ENCODE peak calls at places on chromosomes 5 and 9, in six cellular contexts. K is HCT116, I is OCI-LY7, G is hepatocyte, S is GM23248, U is neural progenitor cell. R is an unnamed sample.

GRCh38 chr9:91837982-91838731 is 111.9 kb downstream of the ROR2 start:
- DNase-seq in I (no peak), U (no peak), S (peak; percentile 46), K (peak; percentile 63), G (peak; percentile 77), R (no peak)

GRCh38 chr5:133128066-133128465 is 76.3 kb downstream of the HSPA4 start:
- DNase-seq in K (no peak), I (no peak), G (no peak), U (no peak), S (no peak), R (no peak)

GRCh38 chr9:6805532-6805931 is 47.8 kb downstream of the KDM4C start:
- DNase-seq in K (no peak), S (peak; percentile 80), G (no peak), U (no peak), I (no peak), R (no peak)

GRCh38 chr5:57989378-57989777 is 470.5 kb downstream of the PLK2 start:
- DNase-seq in S (peak; percentile 41), K (no peak), U (no peak), I (no peak), G (peak; percentile 34), R (no peak)

GRCh38 chr9:29625292-29625731 is 2052.0 kb upstream of the C9orf72 start:
- DNase-seq in G (no peak), S (no peak), U (no peak), K (no peak), I (no peak), R (no peak)

GRCh38 chr9:21477466-21477865 is 4.6 kb downstream of the IFNE start:
- DNase-seq in G (no peak), U (no peak), S (no peak), I (no peak), K (no peak), R (no peak)

GRCh38 chr5:126846344-126846743 is 69.4 kb downstream of the LMNB1 start:
- DNase-seq in S (peak; percentile 48), U (no peak), K (no peak), G (no peak), I (no peak), R (peak; percentile 56)

GRCh38 chr5:140647042-140647341 is 438 bp downstream of the NDUFA2 start:
- DNase-seq in S (peak; percentile 54), K (no peak), G (peak; percentile 13), U (no peak), I (no peak), R (no peak)

GRCh38 chr9:18566125-18566524 is 92.2 kb downstream of the ADAMTSL1 start:
- DNase-seq in S (peak; percentile 78), I (no peak), G (no peak), U (no peak), K (no peak), R (no peak)

GRCh38 chr5:93519737-93520136 is 61.3 kb downstream of the NR2F1-AS1 start:
- DNase-seq in G (no peak), I (no peak), K (no peak), S (peak; percentile 52), U (no peak), R (no peak)

GRCh38 chr9:98222885-98223640 is 30.6 kb upstream of the CORO2A start:
- DNase-seq in S (peak; percentile 98), K (peak; percentile 54), G (no peak), U (no peak), I (no peak), R (no peak)

GRCh38 chr5:151092750-151093149 is 11.9 kb upstream of the TNIP1 start:
- DNase-seq in S (peak; percentile 92), I (no peak), U (no peak), G (no peak), K (no peak), R (no peak)

GRCh38 chr5:3022665-3023064 is 271.2 kb upstream of the IRX2 start:
- DNase-seq in S (no peak), K (no peak), G (no peak), U (no peak), I (no peak), R (no peak)

GRCh38 chr9:75390951-75391350 is 302.6 kb downstream of the OSTF1 start:
- DNase-seq in K (no peak), U (no peak), S (no peak), I (no peak), G (no peak), R (no peak)

GRCh38 chr5:100647461-100648230 is 112.5 kb downstream of the FAM174A start:
- DNase-seq in S (peak; percentile 1), I (no peak), K (no peak), U (peak; percentile 46), G (peak; percentile 61), R (peak; percentile 13)

GRCh38 chr5:130692766-130693165 is 472.3 kb downstream of the HINT1 start:
- DNase-seq in S (no peak), G (no peak), I (no peak), K (no peak), U (no peak), R (no peak)

GRCh38 chr9:126500600-126501382 is 112.9 kb upstream of the LMX1B start:
- DNase-seq in K (peak; percentile 19), I (peak; percentile 69), S (peak; percentile 81), G (peak; percentile 90), U (peak; percentile 93), R (peak; percentile 94)

GRCh38 chr5:107671742-107672211 is 1.0 kb upstream of the EFNA5 start:
- DNase-seq in S (peak; percentile 61), K (peak; percentile 47), G (peak; percentile 62), I (no peak), U (peak; percentile 75), R (peak; percentile 72)

GRCh38 chr5:151086905-151087360 is 6.1 kb upstream of the TNIP1 start:
- DNase-seq in G (peak; percentile 49), U (no peak), I (peak; percentile 51), K (no peak), S (no peak), R (no peak)

GRCh38 chr5:124902097-124902821 is 155.8 kb upstream of the ZNF608 start:
- DNase-seq in K (no peak), U (no peak), I (peak; percentile 81), G (no peak), S (peak; percentile 39), R (no peak)

GRCh38 chr5:108382784-108383358 is 973 bp upstream of the FBXL17 start:
- DNase-seq in S (peak; percentile 62), K (no peak), I (peak; percentile 52), G (peak; percentile 23), U (peak; percentile 2), R (peak; percentile 20)

GRCh38 chr5:134115806-134116175 is 1.3 kb downstream of the TCF7 start:
- DNase-seq in U (no peak), K (no peak), G (peak; percentile 33), I (no peak), S (no peak), R (no peak)

GRCh38 chr9:85716031-85716877 is 25.5 kb downstream of the AGTPBP1 start:
- DNase-seq in U (no peak), K (no peak), I (peak; percentile 8), G (no peak), S (peak; percentile 6), R (peak; percentile 78)

GRCh38 chr5:150209020-150209635 is 19.3 kb downstream of the SLC6A7 start:
- DNase-seq in U (peak; percentile 39), I (no peak), K (no peak), G (no peak), S (peak; percentile 64), R (no peak)

GRCh38 chr5:2110934-2111462 is 228.3 kb upstream of the IRX4 start:
- DNase-seq in K (no peak), S (no peak), U (no peak), I (no peak), G (no peak), R (no peak)

GRCh38 chr5:110150199-110150598 is 460.5 kb downstream of the MAN2A1 start:
- DNase-seq in I (no peak), G (no peak), U (no peak), K (no peak), S (peak; percentile 22), R (no peak)

GRCh38 chr9:116471093-116471906 is 215.8 kb upstream of the TRIM32 start:
- DNase-seq in G (peak; percentile 74), K (no peak), I (no peak), U (peak; percentile 87), S (peak; percentile 23), R (peak; percentile 97)

GRCh38 chr9:88722753-88723152 is 187.8 kb downstream of the NXNL2 start:
- DNase-seq in U (no peak), G (no peak), I (peak; percentile 10), K (no peak), S (no peak), R (peak; percentile 54)

GRCh38 chr9:13661014-13661413 is 381.5 kb upstream of the MPDZ start:
- DNase-seq in S (no peak), K (no peak), U (no peak), I (no peak), G (no peak), R (no peak)

GRCh38 chr5:92864591-92864990 is 716.4 kb downstream of the NR2F1-AS1 start:
- DNase-seq in I (no peak), U (no peak), G (no peak), K (no peak), S (no peak), R (no peak)

GRCh38 chr5:171157775-171158174 is 151.3 kb upstream of the TLX3 start:
- DNase-seq in G (no peak), I (no peak), S (no peak), K (no peak), U (no peak), R (no peak)

GRCh38 chr9:83431470-83432060 is 106.6 kb downstream of the FRMD3 start:
- DNase-seq in G (no peak), I (no peak), U (no peak), S (no peak), K (no peak), R (no peak)
- H3K4me1 ChIP-seq in G (peaks cover 17% of the 10 kb centered on the region), I (no peaks in the 10 kb centered on the region), U (no peaks in the 10 kb centered on the region), S (peaks cover 13% of the 10 kb centered on the region), K (peaks cover 24% of the 10 kb centered on the region), R (peaks cover 7% of the 10 kb centered on the region)

GRCh38 chr5:163172540-163173337 is 264.7 kb upstream of the CCNG1 start:
- DNase-seq in G (no peak), S (no peak), I (no peak), U (no peak), K (no peak), R (no peak)
- TF ChIP-seq EZH2phosphoT487 in G (no peak), S (no peak), I (no peak), U (no peak), K (no peak), R (no peak)

GRCh38 chr9:70003786-70004185 is 39.9 kb upstream of the MAMDC2 start:
- DNase-seq in K (no peak), G (no peak), U (no peak), I (no peak), S (peak; percentile 10), R (no peak)

GRCh38 chr9:70007831-70008230 is 35.8 kb upstream of the MAMDC2 start:
- DNase-seq in S (no peak), K (no peak), G (no peak), I (no peak), U (no peak), R (no peak)

GRCh38 chr9:70000481-70000880 is 43.2 kb upstream of the MAMDC2 start:
- DNase-seq in G (no peak), K (no peak), U (no peak), S (no peak), I (no peak), R (no peak)

GRCh38 chr9:70006299-70006698 is 37.3 kb upstream of the MAMDC2 start:
- DNase-seq in I (no peak), K (no peak), U (no peak), G (no peak), S (peak; percentile 1), R (no peak)

GRCh38 chr9:70004310-70004709 is 39.3 kb upstream of the MAMDC2 start:
- DNase-seq in I (no peak), S (peak; percentile 1), K (no peak), G (no peak), U (no peak), R (no peak)
- H3K4me1 ChIP-seq in I (no peaks in the 10 kb centered on the region), S (peaks cover 9% of the 10 kb centered on the region), K (no peaks in the 10 kb centered on the region), G (no peaks in the 10 kb centered on the region), U (no peaks in the 10 kb centered on the region), R (peaks cover 7% of the 10 kb centered on the region)

GRCh38 chr9:109031241-109031640 is 17.9 kb upstream of the CTNNAL1 start:
- DNase-seq in G (no peak), K (no peak), U (no peak), S (peak; percentile 74), I (no peak), R (no peak)
- TF ChIP-seq EZH2phosphoT487 in G (no peak), K (no peak), U (no peak), S (no peak), I (no peak), R (no peak)